ENCODE peak calls at places on chromosome X, in seven cellular contexts. E is neural progenitor cell, D is PC-3, O is colonic mucosa, G is mucosa of descending colon, C is hepatocyte, N is GM23338. W is an unnamed sample.
A peak's percentile ranks its signal among the peaks of the same experiment; 100 is the strongest.

GRCh38 chrX:118205421-118205820 is 88.8 kb upstream of the KLHL13 start:
- DNase-seq in E (no peak), D (no peak), O (no peak), G (no peak), C (no peak), N (no peak), W (no peak)

GRCh38 chrX:68432648-68433047 is 647 bp downstream of the OPHN1 start:
- DNase-seq in E (no peak), D (peak; percentile 31), O (no peak), G (no peak), C (peak; percentile 18), N (no peak), W (peak; percentile 26)

GRCh38 chrX:150649096-150649870 is 43.9 kb upstream of the MTMR1 start:
- DNase-seq in E (no peak), D (peak; percentile 1), O (no peak), G (peak; percentile 16), C (no peak), N (no peak), W (no peak)

GRCh38 chrX:153580700-153581386 is 18.1 kb downstream of the CCNQ start:
- DNase-seq in E (peak; percentile 33), D (no peak), O (no peak), G (peak; percentile 45), C (no peak), N (peak; percentile 74), W (no peak)

GRCh38 chrX:50579955-50580354 is 109.3 kb upstream of the DGKK start:
- DNase-seq in E (peak; percentile 78), D (peak; percentile 74), O (peak; percentile 32), G (peak; percentile 47), C (peak; percentile 68), N (peak; percentile 74), W (peak; percentile 65)

GRCh38 chrX:154840856-154841255 is 6.4 kb upstream of the SMIM9 start:
- DNase-seq in E (no peak), D (peak; percentile 67), O (no peak), G (no peak), C (peak; percentile 23), N (peak; percentile 40), W (peak; percentile 57)

GRCh38 chrX:68942141-68942540 is 113.3 kb downstream of the EFNB1 start:
- DNase-seq in E (no peak), D (no peak), O (peak; percentile 23), G (no peak), C (no peak), N (no peak), W (peak; percentile 24)

GRCh38 chrX:1360171-1360570 is 23.6 kb downstream of the IL3RA start:
- DNase-seq in E (no peak), D (no peak), O (no peak), G (no peak), C (no peak), N (no peak), W (no peak)

GRCh38 chrX:111759676-111760075 is 78.7 kb downstream of the ALG13 start:
- DNase-seq in E (no peak), D (no peak), O (no peak), G (no peak), C (no peak), N (no peak), W (no peak)

GRCh38 chrX:154486052-154486395 is 391 bp downstream of the UBL4A start:
- DNase-seq in E (no peak), D (no peak), O (peak; percentile 33), G (peak; percentile 36), C (peak; percentile 33), N (peak; percentile 7), W (peak; percentile 36)

GRCh38 chrX:13463608-13464007 is 105.8 kb upstream of the EGFL6 start:
- DNase-seq in E (no peak), D (peak; percentile 49), O (peak; percentile 37), G (peak; percentile 42), C (peak; percentile 79), N (no peak), W (peak; percentile 42)

GRCh38 chrX:24838624-24839023 is 144.9 kb downstream of the POLA1 start:
- DNase-seq in E (peak; percentile 52), D (peak; percentile 62), O (peak; percentile 21), G (peak; percentile 57), C (peak; percentile 52), N (peak; percentile 32), W (peak; percentile 36)

GRCh38 chrX:56726609-56727008 is 2.4 kb upstream of the NBDY start:
- DNase-seq in E (peak; percentile 52), D (peak; percentile 56), O (no peak), G (peak; percentile 22), C (peak; percentile 65), N (peak; percentile 60), W (peak; percentile 42)

GRCh38 chrX:13201605-13202219 is 118.1 kb downstream of the ATXN3L start:
- DNase-seq in E (peak; percentile 74), D (no peak), O (no peak), G (no peak), C (no peak), N (peak; percentile 75), W (no peak)

GRCh38 chrX:84186603-84187358 is 1.2 kb downstream of the RPS6KA6 start:
- DNase-seq in E (no peak), D (peak; percentile 48), O (peak; percentile 52), G (peak; percentile 24), C (peak; percentile 13), N (peak; percentile 44), W (peak; percentile 28)

GRCh38 chrX:7170903-7171302 is 22.9 kb upstream of the PUDP start:
- DNase-seq in E (no peak), D (peak; percentile 43), O (peak; percentile 47), G (peak; percentile 28), C (peak; percentile 8), N (peak; percentile 35), W (peak; percentile 4)

DNA sequence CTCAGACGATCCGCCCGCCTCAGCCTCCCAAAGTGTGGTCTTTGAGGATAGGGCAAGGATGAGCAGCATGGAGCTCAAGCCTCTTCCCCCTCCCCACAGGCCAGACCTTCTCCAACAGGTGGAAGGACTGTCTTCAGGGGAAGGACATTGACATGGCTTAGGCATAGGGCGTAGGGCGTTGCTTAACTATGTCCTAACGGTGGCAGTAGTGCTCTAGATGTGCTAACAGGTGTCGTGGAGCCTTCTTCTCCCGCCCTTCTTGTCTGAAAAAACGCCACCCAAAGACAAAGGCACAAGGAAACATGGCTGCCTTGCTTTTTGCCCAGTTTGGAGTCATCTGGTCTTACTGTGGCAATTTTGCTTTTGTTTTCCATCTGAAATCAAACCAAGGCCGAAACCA is 219.8 kb downstream of the OR13H1 start:
- DNase-seq in E (no peak), D (peak; percentile 57), O (peak; percentile 89), G (no peak), C (no peak), N (no peak), W (no peak)
- H3K36me3 ChIP-seq in E (peaks cover 6% of the 10 kb centered on the region), D (no peaks in the 10 kb centered on the region), O (no peaks in the 10 kb centered on the region), G (no peaks in the 10 kb centered on the region), C (no peaks in the 10 kb centered on the region), N (peaks cover 16% of the 10 kb centered on the region), W (no peaks in the 10 kb centered on the region)

GRCh38 chrX:88605222-88605583 is 141.8 kb upstream of the CPXCR1 start:
- DNase-seq in E (no peak), D (peak; percentile 38), O (no peak), G (no peak), C (no peak), N (no peak), W (no peak)

GRCh38 chrX:88603237-88603636 is 143.8 kb upstream of the CPXCR1 start:
- DNase-seq in E (no peak), D (no peak), O (no peak), G (no peak), C (no peak), N (peak; percentile 1), W (no peak)

DNA sequence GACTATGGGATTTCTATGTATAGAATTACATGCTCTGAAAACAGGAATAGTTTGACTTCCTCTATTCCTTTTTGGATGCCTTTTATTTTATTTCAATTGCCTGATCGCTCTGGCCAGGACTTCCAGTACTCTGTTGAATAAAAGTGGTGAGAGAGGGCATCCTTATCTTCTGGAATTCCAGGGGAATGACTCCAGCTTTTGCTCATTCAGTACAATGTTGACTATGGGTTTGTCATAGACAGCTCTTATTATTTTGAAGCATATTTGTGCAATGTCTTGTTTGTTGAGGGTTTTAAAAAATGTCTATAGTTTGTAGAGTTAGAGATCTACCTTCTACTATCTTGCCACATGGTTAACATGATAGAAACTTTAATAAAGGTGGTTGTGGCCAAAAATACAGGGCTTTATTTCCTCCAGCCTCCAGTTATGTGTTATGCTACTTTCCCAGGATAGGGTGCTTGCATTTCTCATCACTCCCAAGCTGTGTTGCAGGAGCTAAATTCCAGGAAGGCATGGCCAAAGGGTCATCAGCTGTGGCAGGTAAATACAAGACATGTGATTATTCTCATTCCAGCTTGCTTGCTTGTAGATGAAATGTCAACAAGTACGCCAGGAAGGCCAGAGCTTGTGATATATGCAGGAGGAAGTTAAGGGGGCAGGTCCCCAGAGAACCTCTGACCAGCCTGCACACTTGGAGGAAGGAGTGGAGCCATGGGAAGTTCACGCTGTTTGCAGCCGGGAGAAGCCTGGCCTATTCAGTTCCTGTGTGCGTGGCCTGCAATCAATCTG is 142.4 kb upstream of the CPXCR1 start:
- DNase-seq in E (no peak), D (peak; percentile 77), O (no peak), G (no peak), C (peak; percentile 69), N (no peak), W (no peak)
- H3K4me1 ChIP-seq in E (no peaks in the 10 kb centered on the region), D (peaks cover 30% of the 10 kb centered on the region), O (no peaks in the 10 kb centered on the region), G (no peaks in the 10 kb centered on the region), C (peaks cover 8% of the 10 kb centered on the region), N (no peaks in the 10 kb centered on the region), W (no peaks in the 10 kb centered on the region)

GRCh38 chrX:71291381-71291780 is 7.9 kb downstream of the NONO start:
- DNase-seq in E (no peak), D (no peak), O (no peak), G (no peak), C (no peak), N (no peak), W (no peak)

GRCh38 chrX:71298119-71298518 is 3.4 kb upstream of the ITGB1BP2 start:
- DNase-seq in E (no peak), D (no peak), O (no peak), G (no peak), C (no peak), N (no peak), W (no peak)

GRCh38 chrX:71296806-71297205 is 4.7 kb upstream of the ITGB1BP2 start:
- DNase-seq in E (no peak), D (no peak), O (no peak), G (no peak), C (no peak), N (no peak), W (no peak)

DNA sequence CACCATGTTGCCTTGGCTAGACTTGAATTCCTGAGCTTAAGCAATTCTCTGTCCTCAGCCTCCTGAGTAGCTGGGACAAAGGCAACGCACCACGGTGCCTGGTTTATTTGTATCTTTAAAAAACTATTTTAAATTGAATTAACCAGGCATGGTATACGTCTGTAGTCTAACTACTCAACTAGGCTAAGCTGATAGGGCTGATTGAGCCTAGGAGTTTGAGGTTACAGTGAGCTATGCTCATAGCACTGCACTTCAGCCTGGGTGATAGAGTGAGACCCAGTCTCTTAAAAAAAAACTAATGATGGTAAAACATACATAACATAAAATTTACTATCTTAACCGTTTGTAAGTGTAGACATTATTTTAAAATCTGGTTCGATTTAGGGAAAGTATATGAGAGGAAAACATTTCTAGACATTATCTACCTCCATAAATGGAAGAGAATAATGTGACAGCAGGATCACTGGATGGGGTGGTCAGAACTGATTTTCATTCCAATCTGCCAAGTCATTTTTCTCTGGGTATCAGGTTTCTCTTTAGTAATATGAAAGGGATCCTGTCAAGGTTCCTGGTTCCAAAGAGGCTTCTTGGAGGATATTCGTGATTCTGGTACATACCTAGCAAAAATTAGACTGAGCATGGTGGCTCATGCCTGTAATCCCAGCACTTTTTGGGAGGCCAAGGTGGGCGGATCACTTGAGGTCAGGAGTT is 8.7 kb upstream of the ITGB1BP2 start:
- DNase-seq in E (no peak), D (peak; percentile 64), O (no peak), G (no peak), C (no peak), N (no peak), W (no peak)
- H3K36me3 ChIP-seq in E (peaks cover 21% of the 10 kb centered on the region), D (peaks cover 59% of the 10 kb centered on the region), O (no peaks in the 10 kb centered on the region), G (no peaks in the 10 kb centered on the region), C (no peaks in the 10 kb centered on the region), N (peaks cover 64% of the 10 kb centered on the region), W (peaks cover 5% of the 10 kb centered on the region)

GRCh38 chrX:133353233-133353632 is 62.1 kb downstream of the GPC4 start:
- DNase-seq in E (no peak), D (no peak), O (no peak), G (no peak), C (no peak), N (no peak), W (no peak)
- H3K4me1 ChIP-seq in E (no peaks in the 10 kb centered on the region), D (no peaks in the 10 kb centered on the region), O (no peaks in the 10 kb centered on the region), G (no peaks in the 10 kb centered on the region), C (no peaks in the 10 kb centered on the region), N (peaks cover 62% of the 10 kb centered on the region), W (no peaks in the 10 kb centered on the region)